ENCODE peak calls at places on chromosomes 4 and X, in four cellular contexts. M is lower lobe of right lung, D is fibroblast of mammary gland, C is fibroblast of pulmonary artery. P is an unnamed sample.
A peak's percentile ranks its signal among the peaks of the same experiment; 100 is the strongest.

GRCh38 chrX:104618106-104618895 is 52.3 kb downstream of the IL1RAPL2 start:
- DNase-seq in D (no peak), M (no peak), C (no peak), P (no peak)

GRCh38 chrX:154658187-154658586 is 4.8 kb upstream of the CTAG2 start:
- DNase-seq in C (no peak), M (no peak), D (no peak), P (no peak)

GRCh38 chr4:154329268-154329858 is 162.2 kb downstream of the DCHS2 start:
- DNase-seq in C (peak; percentile 46), D (peak; percentile 57), M (no peak), P (peak; percentile 49)

GRCh38 chrX:101057095-101057714 is 5.3 kb upstream of the TRMT2B start:
- DNase-seq in C (peak; percentile 75), M (no peak), D (peak; percentile 54), P (no peak)

GRCh38 chr4:78951862-78952472 is 12.7 kb upstream of the PAQR3 start:
- DNase-seq in C (peak; percentile 65), M (no peak), D (peak; percentile 60), P (peak; percentile 55)

GRCh38 chr4:105998210-105998609 is 102.9 kb downstream of the NPNT start:
- DNase-seq in M (no peak), D (no peak), C (no peak), P (no peak)

GRCh38 chrX:30904632-30905031 is 15.6 kb upstream of the TAB3 start:
- DNase-seq in D (no peak), C (no peak), M (no peak), P (no peak)

GRCh38 chr4:102585329-102585728 is 84.2 kb downstream of the NFKB1 start:
- DNase-seq in M (no peak), C (no peak), D (no peak), P (no peak)

GRCh38 chr4:79250887-79251286 is 75.0 kb downstream of the NAA11 start:
- DNase-seq in M (no peak), D (peak; percentile 56), C (no peak), P (no peak)

GRCh38 chrX:47030339-47030738 is 47.9 kb upstream of the RGN start:
- DNase-seq in C (peak; percentile 80), D (peak; percentile 79), M (no peak), P (peak; percentile 77)

GRCh38 chr4:126906466-126906865 is 726.3 kb upstream of the INTU start:
- DNase-seq in C (no peak), D (no peak), M (no peak), P (no peak)

GRCh38 chr4:164997324-164997723 is 19.9 kb upstream of the TRIM61 start:
- DNase-seq in M (no peak), C (no peak), D (peak; percentile 20), P (no peak)

GRCh38 chr4:125187621-125188176 is 127.1 kb upstream of the FAT4 start:
- DNase-seq in M (no peak), D (peak; percentile 77), C (no peak), P (peak; percentile 5)

GRCh38 chrX:108177321-108177990 is 85.9 kb downstream of the ATG4A start:
- DNase-seq in M (no peak), D (no peak), C (no peak), P (no peak)

GRCh38 chr4:181656748-181657147 is 586.5 kb upstream of the TENM3 start:
- DNase-seq in C (no peak), M (no peak), D (no peak), P (no peak)

GRCh38 chr4:92163348-92163747 is 140.4 kb upstream of the GRID2 start:
- DNase-seq in M (no peak), C (peak; percentile 17), D (peak; percentile 1), P (no peak)
- TF ChIP-seq CTCF in M (no peak), C (peak; percentile 42), D (peak; percentile 18), P (peak; percentile 17)

GRCh38 chrX:135340827-135341226 is 31.5 kb downstream of the ETDC start:
- DNase-seq in C (peak; percentile 26), D (peak; percentile 84), M (no peak), P (peak; percentile 58)
- H3K4me3 ChIP-seq in C (no peak overlapping the region), D (peak overlapping the region; percentile 30), M (peak overlapping the region; percentile 74), P (peak overlapping the region; percentile 77)

GRCh38 chrX:49037883-49038475 is 5.2 kb downstream of the TFE3 start:
- DNase-seq in D (peak; percentile 59), M (no peak), C (peak; percentile 55), P (peak; percentile 58)

GRCh38 chrX:49040376-49040955 is 2.7 kb downstream of the TFE3 start:
- DNase-seq in C (peak; percentile 26), M (no peak), D (peak; percentile 61), P (no peak)

GRCh38 chrX:49041683-49042529 is 1.3 kb downstream of the TFE3 start:
- DNase-seq in C (peak; percentile 52), M (no peak), D (peak; percentile 68), P (peak; percentile 74)

GRCh38 chrX:49042581-49043219 is 457 bp downstream of the TFE3 start:
- DNase-seq in M (no peak), D (no peak), C (no peak), P (peak; percentile 16)

GRCh38 chrX:49039598-49040375 is 3.4 kb downstream of the TFE3 start:
- DNase-seq in D (peak; percentile 94), M (peak; percentile 78), C (peak; percentile 94), P (peak; percentile 97)
- TF ChIP-seq CTCF in D (peak; percentile 15), M (no peak), C (no peak), P (peak; percentile 29)

GRCh38 chr4:30380404-30380998 is 339.7 kb upstream of the PCDH7 start:
- DNase-seq in D (peak; percentile 74), C (peak; percentile 87), M (no peak), P (peak; percentile 63)
- H3K4me3 ChIP-seq in D (no peak overlapping the region), C (no peak overlapping the region), M (no peak overlapping the region), P (no peak overlapping the region)

GRCh38 chrX:153580700-153581386 is 18.1 kb downstream of the CCNQ start:
- DNase-seq in C (no peak), M (no peak), D (no peak), P (no peak)
- TF ChIP-seq CTCF in C (peak; percentile 3), M (no peak), D (peak; percentile 7), P (peak; percentile 23)